ENCODE peak calls at places on chromosomes 4 and X, in eight cellular contexts. D is spleen; T is WERI-Rb-1; R is CD8-positive, alpha-beta T cell; W is amniotic stem cell; M is NB4; G is AG08396; U is Calu3. X is an unnamed sample.
A peak's percentile ranks its signal among the peaks of the same experiment; 100 is the strongest.

GRCh38 chr4:119020158-119020557 is 115.5 kb upstream of the MYOZ2 start:
- DNase-seq in U (no peak), G (no peak), T (no peak), W (no peak), R (no peak), M (no peak), D (no peak), X (no peak)

GRCh38 chr4:178917756-178918155 is 1475.5 kb upstream of the AGA start:
- DNase-seq in R (no peak), M (no peak), D (no peak), T (no peak), G (no peak), U (no peak), W (no peak), X (no peak)

GRCh38 chr4:79325864-79326328 is at the start of gene NAA11:
- DNase-seq in W (no peak), R (no peak), U (no peak), M (no peak), T (no peak), G (no peak), D (no peak), X (no peak)

GRCh38 chrX:22150371-22150770 is 118.2 kb downstream of the PHEX start:
- DNase-seq in R (no peak), M (no peak), G (no peak), U (no peak), W (no peak), D (no peak), T (no peak), X (no peak)

GRCh38 chr4:7397206-7398103 is 37.3 kb downstream of the PSAPL1 start:
- DNase-seq in W (no peak), M (no peak), G (no peak), T (peak; percentile 53), D (peak; percentile 47), U (no peak), R (peak; percentile 38), X (no peak)

GRCh38 chr4:107349732-107350131 is 313.6 kb upstream of the DKK2 start:
- DNase-seq in R (no peak), M (no peak), W (no peak), D (no peak), T (no peak), U (no peak), G (no peak), X (no peak)

GRCh38 chr4:41212221-41213203 is 1.8 kb downstream of the APBB2 start:
- DNase-seq in G (peak; percentile 59), U (peak; percentile 45), M (peak; percentile 79), W (peak; percentile 25), D (no peak), R (no peak), T (peak; percentile 45), X (no peak)

GRCh38 chr4:170091069-170091696 is 1.4 kb upstream of the AADAT start:
- DNase-seq in R (no peak), W (no peak), G (no peak), T (no peak), M (no peak), D (no peak), U (peak; percentile 7), X (no peak)

GRCh38 chr4:151204925-151205524 is 71.9 kb upstream of the PRSS48 start:
- DNase-seq in W (no peak), M (no peak), G (no peak), R (no peak), D (no peak), T (no peak), U (peak; percentile 15), X (no peak)

GRCh38 chr4:1856920-1857699 is 1.2 kb upstream of the LETM1 start:
- DNase-seq in G (peak; percentile 62), D (no peak), U (peak; percentile 7), W (no peak), R (no peak), T (peak; percentile 62), M (no peak), X (peak; percentile 19)

GRCh38 chrX:48989483-48989882 is 12.6 kb downstream of the GRIPAP1 start:
- DNase-seq in G (no peak), M (no peak), U (no peak), T (no peak), W (no peak), D (no peak), R (no peak), X (no peak)

GRCh38 chr4:130511776-130512175 is 1415.8 kb downstream of the C4orf33 start:
- DNase-seq in G (no peak), R (no peak), U (peak; percentile 7), W (no peak), D (no peak), T (peak; percentile 37), M (no peak), X (no peak)

GRCh38 chr4:46404961-46405360 is 15.0 kb upstream of the GABRA2 start:
- DNase-seq in G (no peak), U (no peak), T (peak; percentile 59), M (no peak), R (no peak), D (no peak), W (no peak), X (no peak)

GRCh38 chrX:46676399-46677351 is 82.2 kb downstream of the SLC9A7 start:
- DNase-seq in T (no peak), W (no peak), U (no peak), R (no peak), D (no peak), G (no peak), M (peak; percentile 50), X (no peak)

GRCh38 chr4:7759221-7759620 is 180.4 kb downstream of the AFAP1 start:
- DNase-seq in W (no peak), T (no peak), M (peak; percentile 60), R (peak; percentile 71), U (no peak), D (peak; percentile 70), G (no peak), X (no peak)

GRCh38 chr4:7861440-7861881 is 78.2 kb downstream of the AFAP1 start:
- DNase-seq in T (no peak), D (no peak), G (peak; percentile 64), M (no peak), R (no peak), U (no peak), W (peak; percentile 69), X (peak; percentile 51)

GRCh38 chr4:78596111-78596742 is 44.7 kb downstream of the ANXA3 start:
- DNase-seq in G (no peak), D (no peak), W (no peak), T (no peak), R (no peak), M (no peak), U (peak; percentile 6), X (no peak)

GRCh38 chr4:168634276-168634802 is 137.5 kb downstream of the PALLD start:
- DNase-seq in W (peak; percentile 89), D (no peak), R (no peak), G (peak; percentile 82), T (no peak), M (peak; percentile 46), U (no peak), X (peak; percentile 59)

GRCh38 chrX:132718411-132718810 is 229.6 kb upstream of the MBNL3 start:
- DNase-seq in R (no peak), M (no peak), U (no peak), T (no peak), D (no peak), W (no peak), G (no peak), X (no peak)

GRCh38 chr4:103018391-103019318 is 850 bp downstream of the SLC9B1 start:
- DNase-seq in W (no peak), G (peak; percentile 34), U (peak; percentile 1), R (no peak), M (peak; percentile 10), T (peak; percentile 66), D (no peak), X (no peak)

GRCh38 chr4:138485498-138485897 is 243.3 kb upstream of the SLC7A11 start:
- DNase-seq in U (no peak), M (no peak), D (no peak), T (no peak), W (no peak), R (no peak), G (no peak), X (no peak)

GRCh38 chr4:176193898-176194297 is 1.5 kb downstream of the SPATA4 start:
- DNase-seq in T (no peak), W (no peak), R (no peak), D (no peak), U (no peak), M (no peak), G (peak; percentile 42), X (no peak)

GRCh38 chr4:123443401-123444297 is 47.1 kb downstream of the SPRY1 start:
- DNase-seq in M (peak; percentile 78), D (no peak), T (no peak), R (no peak), U (no peak), G (no peak), W (no peak), X (peak; percentile 34)

GRCh38 chr4:98522603-98523395 is 135.6 kb downstream of the TSPAN5 start:
- DNase-seq in R (no peak), G (peak; percentile 27), U (no peak), W (peak; percentile 81), M (no peak), D (no peak), T (no peak), X (peak; percentile 71)

GRCh38 chr4:15333692-15334633 is 93.9 kb upstream of the C1QTNF7 start:
- DNase-seq in M (no peak), R (no peak), T (no peak), G (no peak), U (no peak), D (no peak), W (no peak), X (no peak)

GRCh38 chr4:54575919-54576318 is 81.8 kb upstream of the KIT start:
- DNase-seq in T (no peak), M (no peak), U (no peak), W (no peak), D (no peak), R (no peak), G (no peak), X (no peak)

GRCh38 chrX:9538544-9539045 is 73.7 kb downstream of the TBL1X start:
- DNase-seq in M (peak; percentile 39), W (no peak), R (no peak), D (no peak), U (no peak), G (no peak), T (peak; percentile 55), X (no peak)

GRCh38 chrX:142036111-142036510 is 132.4 kb downstream of the MAGEC1 start:
- DNase-seq in T (no peak), R (no peak), M (no peak), U (no peak), W (no peak), G (no peak), D (no peak), X (no peak)

GRCh38 chrX:27746516-27746915 is 61.3 kb upstream of the MAGEB10 start:
- DNase-seq in R (no peak), G (no peak), M (no peak), D (no peak), W (no peak), U (no peak), T (no peak), X (no peak)

GRCh38 chr4:140717313-140717712 is 38.9 kb downstream of the TBC1D9 start:
- DNase-seq in U (no peak), M (no peak), R (no peak), D (no peak), T (no peak), W (no peak), G (no peak), X (peak; percentile 17)

GRCh38 chr4:159944477-159944876 is 841.6 kb downstream of the RAPGEF2 start:
- DNase-seq in T (no peak), R (no peak), U (no peak), G (no peak), M (no peak), W (no peak), D (no peak), X (no peak)

GRCh38 chrX:46208225-46208854 is 336.9 kb downstream of the ZNF674 start:
- DNase-seq in W (no peak), D (no peak), T (no peak), G (no peak), U (peak; percentile 8), M (no peak), R (no peak), X (no peak)

GRCh38 chr4:174437324-174437723 is 85.0 kb downstream of the HPGD start:
- DNase-seq in W (peak; percentile 51), M (no peak), U (no peak), G (no peak), D (no peak), T (no peak), R (no peak), X (peak; percentile 54)

GRCh38 chr4:53804719-53805118 is 213.4 kb upstream of the LNX1 start:
- DNase-seq in T (peak; percentile 8), M (peak; percentile 67), W (no peak), D (no peak), U (peak; percentile 54), R (no peak), G (no peak), X (peak; percentile 20)